ENCODE peak calls at places on chromosome 22, in ten cellular contexts. One of them, this sample, is unnamed.

GRCh38 chr22:46072030-46072881 is 78.1 kb upstream of the PPARA start:
- DNase-seq in head of caudate nucleus: no peak
- DNase-seq in psoas muscle: peak
- DNase-seq in cardiac fibroblast: peak
- DNase-seq in Peyer's patch: peak
- DNase-seq in NCI-H1105: no peak
- DNase-seq in AG09309: no peak
- DNase-seq in CD4-positive, CD25-positive, alpha-beta regulatory T cell: peak
- DNase-seq in ACHN: peak
- DNase-seq in EH: peak
- DNase-seq in this sample: peak

GRCh38 chr22:32623943-32624342 is 149.3 kb downstream of the FBXO7 start:
- DNase-seq in EH: peak
- DNase-seq in head of caudate nucleus: no peak
- DNase-seq in CD4-positive, CD25-positive, alpha-beta regulatory T cell: no peak
- DNase-seq in NCI-H1105: no peak
- DNase-seq in AG09309: peak
- DNase-seq in cardiac fibroblast: peak
- DNase-seq in Peyer's patch: no peak
- DNase-seq in psoas muscle: peak
- DNase-seq in ACHN: no peak
- DNase-seq in this sample: peak

GRCh38 chr22:25081409-25081824 is 118.2 kb upstream of the CRYBB3 start:
- DNase-seq in NCI-H1105: peak
- DNase-seq in EH: peak
- DNase-seq in AG09309: no peak
- DNase-seq in Peyer's patch: no peak
- DNase-seq in CD4-positive, CD25-positive, alpha-beta regulatory T cell: peak
- DNase-seq in psoas muscle: no peak
- DNase-seq in cardiac fibroblast: peak
- DNase-seq in head of caudate nucleus: peak
- DNase-seq in ACHN: peak
- DNase-seq in this sample: peak

GRCh38 chr22:22588485-22589164 is 29.6 kb upstream of the PRAME start:
- DNase-seq in psoas muscle: no peak
- DNase-seq in head of caudate nucleus: no peak
- DNase-seq in NCI-H1105: no peak
- DNase-seq in Peyer's patch: no peak
- DNase-seq in AG09309: no peak
- DNase-seq in ACHN: no peak
- DNase-seq in cardiac fibroblast: no peak
- DNase-seq in EH: no peak
- DNase-seq in CD4-positive, CD25-positive, alpha-beta regulatory T cell: no peak
- DNase-seq in this sample: no peak

GRCh38 chr22:26576026-26576680 is 13.8 kb downstream of the TPST2 start:
- DNase-seq in EH: peak
- DNase-seq in NCI-H1105: no peak
- DNase-seq in CD4-positive, CD25-positive, alpha-beta regulatory T cell: no peak
- DNase-seq in ACHN: no peak
- DNase-seq in psoas muscle: no peak
- DNase-seq in Peyer's patch: no peak
- DNase-seq in head of caudate nucleus: no peak
- DNase-seq in cardiac fibroblast: no peak
- DNase-seq in AG09309: no peak
- DNase-seq in this sample: no peak

GRCh38 chr22:19525666-19526065 is 1.5 kb upstream of the CLDN5 start:
- DNase-seq in Peyer's patch: no peak
- DNase-seq in ACHN: no peak
- DNase-seq in CD4-positive, CD25-positive, alpha-beta regulatory T cell: no peak
- DNase-seq in head of caudate nucleus: no peak
- DNase-seq in psoas muscle: no peak
- DNase-seq in AG09309: no peak
- DNase-seq in cardiac fibroblast: no peak
- DNase-seq in EH: no peak
- DNase-seq in NCI-H1105: no peak
- DNase-seq in this sample: no peak

GRCh38 chr22:33803371-33803770 is 116.9 kb downstream of the LARGE1 start:
- DNase-seq in Peyer's patch: no peak
- DNase-seq in AG09309: peak
- DNase-seq in CD4-positive, CD25-positive, alpha-beta regulatory T cell: no peak
- DNase-seq in EH: peak
- DNase-seq in psoas muscle: no peak
- DNase-seq in ACHN: no peak
- DNase-seq in NCI-H1105: no peak
- DNase-seq in head of caudate nucleus: no peak
- DNase-seq in cardiac fibroblast: peak
- DNase-seq in this sample: peak

GRCh38 chr22:32531955-32532818 is 57.6 kb downstream of the FBXO7 start:
- DNase-seq in AG09309: peak
- DNase-seq in cardiac fibroblast: peak
- DNase-seq in CD4-positive, CD25-positive, alpha-beta regulatory T cell: no peak
- DNase-seq in psoas muscle: peak
- DNase-seq in ACHN: no peak
- DNase-seq in EH: peak
- DNase-seq in NCI-H1105: no peak
- DNase-seq in head of caudate nucleus: no peak
- DNase-seq in Peyer's patch: no peak
- DNase-seq in this sample: peak

GRCh38 chr22:19107730-19108074 is 14.5 kb downstream of the DGCR2 start:
- DNase-seq in Peyer's patch: no peak
- DNase-seq in psoas muscle: no peak
- DNase-seq in ACHN: no peak
- DNase-seq in NCI-H1105: no peak
- DNase-seq in cardiac fibroblast: no peak
- DNase-seq in head of caudate nucleus: no peak
- DNase-seq in AG09309: no peak
- DNase-seq in CD4-positive, CD25-positive, alpha-beta regulatory T cell: no peak
- DNase-seq in EH: no peak
- DNase-seq in this sample: no peak

GRCh38 chr22:43014062-43014875 is 680 bp downstream of the PACSIN2 start:
- DNase-seq in cardiac fibroblast: peak
- DNase-seq in EH: peak
- DNase-seq in psoas muscle: peak
- DNase-seq in head of caudate nucleus: peak
- DNase-seq in CD4-positive, CD25-positive, alpha-beta regulatory T cell: peak
- DNase-seq in AG09309: no peak
- DNase-seq in Peyer's patch: peak
- DNase-seq in NCI-H1105: peak
- DNase-seq in ACHN: peak
- DNase-seq in this sample: peak

GRCh38 chr22:39943366-39943765 is 16.8 kb upstream of the TMA7B start:
- DNase-seq in AG09309: no peak
- DNase-seq in ACHN: no peak
- DNase-seq in Peyer's patch: no peak
- DNase-seq in cardiac fibroblast: no peak
- DNase-seq in NCI-H1105: no peak
- DNase-seq in psoas muscle: no peak
- DNase-seq in CD4-positive, CD25-positive, alpha-beta regulatory T cell: no peak
- DNase-seq in head of caudate nucleus: no peak
- DNase-seq in EH: no peak
- DNase-seq in this sample: no peak

GRCh38 chr22:23063539-23064380 is 6.6 kb upstream of the GNAZ start:
- DNase-seq in psoas muscle: no peak
- DNase-seq in ACHN: no peak
- DNase-seq in EH: no peak
- DNase-seq in Peyer's patch: peak
- DNase-seq in head of caudate nucleus: no peak
- DNase-seq in cardiac fibroblast: no peak
- DNase-seq in CD4-positive, CD25-positive, alpha-beta regulatory T cell: no peak
- DNase-seq in NCI-H1105: no peak
- DNase-seq in AG09309: no peak
- DNase-seq in this sample: no peak

GRCh38 chr22:35838849-35839646 is 121.4 kb downstream of the APOL5 start:
- DNase-seq in AG09309: peak
- DNase-seq in CD4-positive, CD25-positive, alpha-beta regulatory T cell: no peak
- DNase-seq in cardiac fibroblast: peak
- DNase-seq in NCI-H1105: peak
- DNase-seq in psoas muscle: peak
- DNase-seq in Peyer's patch: no peak
- DNase-seq in EH: peak
- DNase-seq in head of caudate nucleus: peak
- DNase-seq in ACHN: peak
- DNase-seq in this sample: peak

GRCh38 chr22:50470491-50470890 is 4.3 kb downstream of the SBF1 start:
- DNase-seq in head of caudate nucleus: no peak
- DNase-seq in cardiac fibroblast: no peak
- DNase-seq in CD4-positive, CD25-positive, alpha-beta regulatory T cell: peak
- DNase-seq in EH: no peak
- DNase-seq in Peyer's patch: peak
- DNase-seq in NCI-H1105: no peak
- DNase-seq in AG09309: no peak
- DNase-seq in psoas muscle: no peak
- DNase-seq in ACHN: no peak
- DNase-seq in this sample: no peak

GRCh38 chr22:37205046-37205445 is 7.2 kb downstream of the SSTR3 start:
- DNase-seq in CD4-positive, CD25-positive, alpha-beta regulatory T cell: no peak
- DNase-seq in psoas muscle: no peak
- DNase-seq in head of caudate nucleus: no peak
- DNase-seq in ACHN: no peak
- DNase-seq in AG09309: no peak
- DNase-seq in NCI-H1105: no peak
- DNase-seq in EH: no peak
- DNase-seq in cardiac fibroblast: no peak
- DNase-seq in Peyer's patch: peak
- DNase-seq in this sample: no peak

GRCh38 chr22:49418341-49418894 is 409.3 kb downstream of the BRD1 start:
- DNase-seq in psoas muscle: no peak
- DNase-seq in NCI-H1105: no peak
- DNase-seq in Peyer's patch: no peak
- DNase-seq in AG09309: no peak
- DNase-seq in CD4-positive, CD25-positive, alpha-beta regulatory T cell: no peak
- DNase-seq in head of caudate nucleus: no peak
- DNase-seq in cardiac fibroblast: no peak
- DNase-seq in EH: no peak
- DNase-seq in ACHN: no peak
- DNase-seq in this sample: no peak

GRCh38 chr22:44783091-44783490 is 30.7 kb downstream of the ARHGAP8 start:
- DNase-seq in ACHN: no peak
- DNase-seq in psoas muscle: no peak
- DNase-seq in AG09309: no peak
- DNase-seq in Peyer's patch: peak
- DNase-seq in head of caudate nucleus: no peak
- DNase-seq in EH: no peak
- DNase-seq in CD4-positive, CD25-positive, alpha-beta regulatory T cell: no peak
- DNase-seq in NCI-H1105: no peak
- DNase-seq in cardiac fibroblast: no peak
- DNase-seq in this sample: no peak

GRCh38 chr22:27136596-27136995 is 479.2 kb downstream of the MIAT start:
- DNase-seq in cardiac fibroblast: no peak
- DNase-seq in ACHN: no peak
- DNase-seq in psoas muscle: no peak
- DNase-seq in CD4-positive, CD25-positive, alpha-beta regulatory T cell: no peak
- DNase-seq in EH: no peak
- DNase-seq in Peyer's patch: no peak
- DNase-seq in AG09309: no peak
- DNase-seq in head of caudate nucleus: no peak
- DNase-seq in NCI-H1105: no peak
- DNase-seq in this sample: no peak

GRCh38 chr22:50314455-50315288 is 7.2 kb upstream of the PLXNB2 start:
- DNase-seq in ACHN: no peak
- DNase-seq in Peyer's patch: peak
- DNase-seq in AG09309: no peak
- DNase-seq in head of caudate nucleus: no peak
- DNase-seq in CD4-positive, CD25-positive, alpha-beta regulatory T cell: peak
- DNase-seq in psoas muscle: peak
- DNase-seq in cardiac fibroblast: no peak
- DNase-seq in EH: no peak
- DNase-seq in NCI-H1105: no peak
- DNase-seq in this sample: no peak

GRCh38 chr22:24683671-24684070 is 80.7 kb downstream of the GGT1 start:
- DNase-seq in psoas muscle: no peak
- DNase-seq in ACHN: no peak
- DNase-seq in NCI-H1105: no peak
- DNase-seq in cardiac fibroblast: peak
- DNase-seq in head of caudate nucleus: no peak
- DNase-seq in Peyer's patch: no peak
- DNase-seq in CD4-positive, CD25-positive, alpha-beta regulatory T cell: no peak
- DNase-seq in AG09309: peak
- DNase-seq in EH: peak
- DNase-seq in this sample: peak

GRCh38 chr22:50469377-50470305 is 5.2 kb downstream of the SBF1 start:
- DNase-seq in cardiac fibroblast: peak
- DNase-seq in AG09309: no peak
- DNase-seq in NCI-H1105: no peak
- DNase-seq in EH: peak
- DNase-seq in ACHN: no peak
- DNase-seq in head of caudate nucleus: peak
- DNase-seq in CD4-positive, CD25-positive, alpha-beta regulatory T cell: peak
- DNase-seq in Peyer's patch: peak
- DNase-seq in psoas muscle: peak
- DNase-seq in this sample: peak

GRCh38 chr22:26702906-26703830 is 45.8 kb downstream of the MIAT start:
- DNase-seq in AG09309: no peak
- DNase-seq in cardiac fibroblast: no peak
- DNase-seq in NCI-H1105: no peak
- DNase-seq in CD4-positive, CD25-positive, alpha-beta regulatory T cell: no peak
- DNase-seq in head of caudate nucleus: no peak
- DNase-seq in EH: peak
- DNase-seq in ACHN: no peak
- DNase-seq in Peyer's patch: no peak
- DNase-seq in psoas muscle: no peak
- DNase-seq in this sample: peak

GRCh38 chr22:36986242-36986821 is 32.9 kb downstream of the TST start:
- DNase-seq in AG09309: no peak
- DNase-seq in EH: no peak
- DNase-seq in psoas muscle: no peak
- DNase-seq in Peyer's patch: no peak
- DNase-seq in ACHN: no peak
- DNase-seq in cardiac fibroblast: no peak
- DNase-seq in CD4-positive, CD25-positive, alpha-beta regulatory T cell: peak
- DNase-seq in head of caudate nucleus: no peak
- DNase-seq in NCI-H1105: no peak
- DNase-seq in this sample: no peak

This sample was measured in fibroblast of villous mesenchyme.